ENCODE peak calls at places on chromosomes 7 and 10, in nine cellular contexts. O, W, Q, P, A, C, Z, H and B are unnamed samples.

GRCh38 chr7:156606618-156607331 is 33.8 kb upstream of the RNF32 start:
- DNase-seq in O (no peak), W (no peak), Q (no peak), P (no peak), A (no peak), C (no peak), Z (no peak), H (no peak), B (no peak)

GRCh38 chr7:50141854-50142253 is 48.8 kb upstream of the ZPBP start:
- DNase-seq in O (no peak), W (no peak), Q (no peak), P (no peak), A (no peak), C (no peak), Z (no peak), H (no peak), B (no peak)

GRCh38 chr7:3289996-3290395 is 11.1 kb upstream of the SDK1 start:
- DNase-seq in O (peak), W (no peak), Q (peak), P (no peak), A (no peak), C (no peak), Z (no peak), H (peak), B (peak)

GRCh38 chr10:77109470-77109994 is 528.1 kb downstream of the KCNMA1 start:
- DNase-seq in O (no peak), W (no peak), Q (no peak), P (no peak), A (no peak), C (no peak), Z (no peak), H (no peak), B (no peak)

GRCh38 chr10:31664803-31665202 is 263.8 kb downstream of the ARHGAP12 start:
- DNase-seq in O (no peak), W (no peak), Q (no peak), P (no peak), A (no peak), C (no peak), Z (no peak), H (no peak), B (no peak)

GRCh38 chr10:69651362-69651761 is 21.3 kb downstream of the FAM241B start:
- DNase-seq in O (no peak), W (no peak), Q (no peak), P (no peak), A (no peak), C (no peak), Z (no peak), H (no peak), B (no peak)

GRCh38 chr10:33306756-33307519 is 27.5 kb downstream of the NRP1 start:
- DNase-seq in O (no peak), W (no peak), Q (no peak), P (no peak), A (no peak), C (no peak), Z (peak), H (no peak), B (no peak)

GRCh38 chr10:100019824-100020160 is 10.0 kb upstream of the DNMBP start:
- DNase-seq in O (no peak), W (no peak), Q (no peak), P (no peak), A (no peak), C (no peak), Z (no peak), H (no peak), B (no peak)

GRCh38 chr7:87517136-87517805 is 41.8 kb upstream of the ABCB4 start:
- DNase-seq in O (no peak), W (no peak), Q (peak), P (no peak), A (no peak), C (no peak), Z (no peak), H (no peak), B (no peak)

GRCh38 chr7:75533926-75534325 is 41.8 kb downstream of the SPDYE5 start:
- DNase-seq in O (no peak), W (no peak), Q (no peak), P (no peak), A (no peak), C (no peak), Z (no peak), H (no peak), B (no peak)

GRCh38 chr10:86960003-86960862 is 1.8 kb downstream of the SNCG start:
- DNase-seq in O (peak), W (peak), Q (peak), P (no peak), A (no peak), C (peak), Z (peak), H (peak), B (peak)

GRCh38 chr7:135177021-135177696 is 6.7 kb upstream of the CYREN start:
- DNase-seq in O (no peak), W (no peak), Q (no peak), P (no peak), A (no peak), C (no peak), Z (peak), H (no peak), B (no peak)

GRCh38 chr7:57789130-57789529 is 339.2 kb downstream of the ZNF716 start:
- DNase-seq in O (no peak), W (no peak), Q (no peak), P (no peak), A (no peak), C (no peak), Z (no peak), H (no peak), B (no peak)